ENCODE peak calls at places on chromosomes 4 and X, in seven cellular contexts. L, I, C, Y, P, M and R are unnamed samples.

GRCh38 chrX:926991-927390 is 285.5 kb downstream of the CRLF2 start:
- DNase-seq in P (no peak), L (no peak), Y (no peak), M (no peak), I (no peak), C (no peak), R (no peak)

GRCh38 chrX:110087485-110088356 is 84.8 kb downstream of the TMEM164 start:
- DNase-seq in P (peak), C (no peak), Y (no peak), L (peak), I (peak), M (no peak), R (no peak)

GRCh38 chr4:111066001-111066400 is 443.1 kb upstream of the PITX2 start:
- DNase-seq in L (no peak), M (no peak), C (no peak), I (no peak), Y (no peak), P (no peak), R (no peak)

GRCh38 chr4:152014280-152014679 is 253.5 kb upstream of the GATB start:
- DNase-seq in I (no peak), M (no peak), C (peak), P (no peak), Y (no peak), L (no peak), R (no peak)

GRCh38 chr4:53601251-53601764 is 10.0 kb upstream of the LNX1 start:
- DNase-seq in Y (no peak), C (no peak), P (peak), M (peak), I (no peak), L (peak), R (no peak)

GRCh38 chr4:95181446-95182306 is 367.1 kb downstream of the UNC5C start:
- DNase-seq in C (no peak), P (peak), Y (peak), L (no peak), I (peak), M (no peak), R (no peak)

GRCh38 chrX:66731398-66731797 is 92.5 kb upstream of the EDA2R start:
- DNase-seq in L (peak), I (peak), P (no peak), C (no peak), Y (no peak), M (no peak), R (peak)

GRCh38 chr4:39255916-39256315 is 73.6 kb downstream of the WDR19 start:
- DNase-seq in C (no peak), L (no peak), P (no peak), M (no peak), I (no peak), Y (no peak), R (no peak)

GRCh38 chrX:97399400-97399799 is 515.7 kb downstream of the RPA4 start:
- DNase-seq in Y (no peak), M (no peak), L (peak), C (peak), P (peak), I (no peak), R (no peak)

GRCh38 chrX:84046403-84046984 is 141.5 kb downstream of the RPS6KA6 start:
- DNase-seq in Y (no peak), C (peak), I (no peak), P (peak), M (no peak), L (peak), R (no peak)